ENCODE peak calls at places on chromosomes 12 and 14, in five cellular contexts. K is skeletal muscle cell, E is epithelial cell of esophagus, P is cardiac fibroblast, G is colonic mucosa. Y is an unnamed sample.

GRCh38 chr12:112977641-112978040 is 678 bp upstream of the OAS2 start:
- DNase-seq in P (peak), G (no peak), K (no peak), E (no peak), Y (no peak)

GRCh38 chr14:60648934-60649814 is at the start of gene SIX1:
- DNase-seq in G (peak), K (peak), P (peak), E (peak), Y (no peak)

GRCh38 chr12:68453278-68453677 is 121.1 kb upstream of the MDM1 start:
- DNase-seq in P (no peak), G (no peak), E (no peak), K (no peak), Y (no peak)

GRCh38 chr12:63319386-63319785 is 168.4 kb upstream of the AVPR1A start:
- DNase-seq in E (peak), G (no peak), K (no peak), P (peak), Y (no peak)

GRCh38 chr14:78611796-78612571 is 441.8 kb downstream of the NRXN3 start:
- DNase-seq in K (no peak), G (no peak), P (no peak), E (no peak), Y (no peak)

GRCh38 chr12:99029502-99030271 is 384.6 kb downstream of the APAF1 start:
- DNase-seq in K (no peak), G (no peak), P (no peak), E (no peak), Y (no peak)

GRCh38 chr14:102272392-102272791 is 32.6 kb downstream of the MOK start:
- DNase-seq in K (no peak), P (peak), E (peak), G (no peak), Y (no peak)

GRCh38 chr12:58079806-58080205 is 138.4 kb downstream of the ATP23 start:
- DNase-seq in K (no peak), P (no peak), E (peak), G (no peak), Y (no peak)

GRCh38 chr12:104687823-104688573 is 231.2 kb downstream of the CHST11 start:
- DNase-seq in P (no peak), K (no peak), E (no peak), G (no peak), Y (no peak)

GRCh38 chr12:12191008-12191407 is 75.8 kb downstream of the LRP6 start:
- DNase-seq in G (no peak), K (no peak), E (no peak), P (peak), Y (no peak)

GRCh38 chr14:90797919-90798318 is 18.3 kb downstream of the TTC7B start:
- DNase-seq in E (peak), G (no peak), K (no peak), P (no peak), Y (no peak)

GRCh38 chr12:105048315-105048714 is 35.9 kb downstream of the ALDH1L2 start:
- DNase-seq in G (no peak), E (no peak), P (no peak), K (no peak), Y (no peak)

GRCh38 chr12:48336564-48336963 is 14.2 kb downstream of the ZNF641 start:
- DNase-seq in G (no peak), K (no peak), P (peak), E (peak), Y (peak)
- H3K4me3 ChIP-seq in G (no peak), K (no peak), P (no peak), E (no peak), Y (no peak)

DNA sequence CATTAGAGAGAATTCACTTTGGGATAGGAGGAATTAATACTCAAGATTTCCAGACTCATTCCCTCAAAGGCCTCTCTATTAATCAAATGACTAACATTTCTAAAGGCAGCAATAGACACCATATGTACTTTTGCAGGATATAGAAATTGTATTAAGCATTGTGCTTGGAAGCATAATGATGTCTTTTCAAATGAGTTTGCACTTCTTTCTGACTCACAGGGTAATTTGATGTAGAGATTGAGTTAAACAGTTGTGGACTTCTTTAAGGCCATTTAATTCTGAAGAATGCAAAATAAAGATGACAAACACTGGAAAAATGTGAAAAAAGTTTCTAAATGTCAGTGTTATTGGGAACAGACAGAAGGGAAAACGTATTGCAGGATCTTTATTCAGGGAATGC is 63.5 kb upstream of the CSRP2 start:
- DNase-seq in E (no peak), G (no peak), K (no peak), P (no peak), Y (no peak)
- H3K4me3 ChIP-seq in E (no peak), G (no peak), K (no peak), P (no peak), Y (no peak)

GRCh38 chr12:75205556-75205955 is 4.1 kb downstream of the KCNC2 start:
- DNase-seq in G (no peak), P (no peak), K (no peak), E (no peak), Y (no peak)

GRCh38 chr12:75212072-75212471 is 2.4 kb upstream of the KCNC2 start:
- DNase-seq in P (no peak), E (no peak), G (no peak), K (no peak), Y (no peak)

GRCh38 chr12:75207338-75208083 is 2.1 kb downstream of the KCNC2 start:
- DNase-seq in K (no peak), P (no peak), E (no peak), G (no peak), Y (no peak)

GRCh38 chr12:75209782-75210138 is at the start of gene KCNC2:
- DNase-seq in K (no peak), P (no peak), G (no peak), E (no peak), Y (no peak)

GRCh38 chr12:75208851-75209781 is 523 bp downstream of the KCNC2 start:
- DNase-seq in G (no peak), K (no peak), E (peak), P (peak), Y (peak)
- H3K4me3 ChIP-seq in G (no peak), K (peak), E (no peak), P (no peak), Y (peak)

DNA sequence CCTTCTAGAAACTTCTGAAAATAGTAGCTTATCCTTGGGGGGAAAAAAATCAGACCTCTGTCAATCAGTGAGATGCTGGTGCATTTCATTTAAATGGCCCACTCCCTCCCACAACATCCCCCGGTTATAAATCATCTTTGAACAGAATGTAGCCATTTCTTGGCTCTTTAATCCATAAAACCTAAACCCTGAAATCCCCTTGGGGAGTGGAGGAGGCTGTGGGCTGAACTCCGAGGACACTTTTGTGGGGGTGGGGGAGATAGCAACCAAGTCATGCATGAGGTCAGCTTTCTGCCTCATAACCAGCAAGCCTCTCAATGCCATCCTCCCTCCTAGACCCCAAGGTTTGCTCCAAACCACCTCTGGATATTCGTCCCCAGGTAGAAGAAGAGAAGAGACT is 21.0 kb downstream of the HRK start:
- DNase-seq in E (no peak), P (no peak), K (no peak), G (no peak), Y (no peak)
- H3K4me3 ChIP-seq in E (no peak), P (no peak), K (no peak), G (no peak), Y (no peak)